ENCODE peak calls at places on chromosome 7, in four cellular contexts. F is fibroblast of mammary gland, A is neural progenitor cell, U is HCT116. N is an unnamed sample.

GRCh38 chr7:151632750-151633515 is 113.2 kb upstream of the RHEB start:
- DNase-seq in A (peak; percentile 74), U (no peak), F (peak; percentile 53), N (no peak)

GRCh38 chr7:130385600-130386066 is 5.3 kb downstream of the CPA1 start:
- DNase-seq in U (no peak), A (no peak), F (no peak), N (no peak)

GRCh38 chr7:143416565-143417149 is 8.0 kb upstream of the EPHA1 start:
- DNase-seq in F (peak; percentile 69), A (peak; percentile 51), U (peak; percentile 48), N (peak; percentile 22)

GRCh38 chr7:151511946-151512345 is 7.7 kb downstream of the RHEB start:
- DNase-seq in A (no peak), U (no peak), F (peak; percentile 45), N (no peak)

GRCh38 chr7:149723795-149724495 is 49.4 kb downstream of the ZNF467 start:
- DNase-seq in F (no peak), U (no peak), A (no peak), N (no peak)

GRCh38 chr7:107463139-107464078 is 6.4 kb upstream of the GPR22 start:
- DNase-seq in U (peak; percentile 21), F (peak; percentile 85), A (peak; percentile 64), N (peak; percentile 41)

GRCh38 chr7:134420509-134421125 is 38.3 kb downstream of the AKR1B1 start:
- DNase-seq in A (peak; percentile 66), F (peak; percentile 80), U (peak; percentile 23), N (peak; percentile 37)

GRCh38 chr7:1015631-1016121 is 28.7 kb upstream of the GPR146 start:
- DNase-seq in A (no peak), U (no peak), F (no peak), N (no peak)

GRCh38 chr7:13946181-13946580 is 43.3 kb downstream of the ETV1 start:
- DNase-seq in A (no peak), F (peak; percentile 77), U (no peak), N (no peak)

GRCh38 chr7:156777364-156778069 is 115.5 kb downstream of the LMBR1 start:
- DNase-seq in F (peak; percentile 49), A (no peak), U (no peak), N (no peak)

GRCh38 chr7:24572421-24573007 is 738 bp upstream of the PALS2 start:
- DNase-seq in A (no peak), U (no peak), F (peak; percentile 46), N (no peak)

GRCh38 chr7:68963547-68963946 is 634.7 kb upstream of the AUTS2 start:
- DNase-seq in F (peak; percentile 70), A (no peak), U (no peak), N (no peak)

GRCh38 chr7:88300401-88300800 is 6.3 kb downstream of the STEAP4 start:
- DNase-seq in A (no peak), F (no peak), U (no peak), N (no peak)

GRCh38 chr7:133109816-133110215 is 27.9 kb upstream of the CHCHD3 start:
- DNase-seq in A (no peak), U (no peak), F (peak; percentile 42), N (no peak)

GRCh38 chr7:16027396-16027795 is 340.9 kb upstream of the MEOX2 start:
- DNase-seq in U (no peak), A (no peak), F (peak; percentile 22), N (no peak)

GRCh38 chr7:151566897-151567320 is 47.2 kb upstream of the RHEB start:
- DNase-seq in U (no peak), A (no peak), F (peak; percentile 61), N (peak; percentile 41)

GRCh38 chr7:1457949-1458675 is 1.2 kb downstream of the MICALL2 start:
- DNase-seq in U (no peak), F (no peak), A (no peak), N (no peak)

GRCh38 chr7:129958643-129959479 is 6.1 kb upstream of the UBE2H start:
- DNase-seq in F (peak; percentile 52), U (peak; percentile 69), A (no peak), N (no peak)

GRCh38 chr7:76356823-76357222 is 2.0 kb downstream of the YWHAG start:
- DNase-seq in F (peak; percentile 61), A (peak; percentile 30), U (no peak), N (peak; percentile 37)

GRCh38 chr7:22443370-22444180 is 56.4 kb downstream of the STEAP1B start:
- DNase-seq in F (peak; percentile 56), A (no peak), U (no peak), N (no peak)

GRCh38 chr7:85595639-85596268 is 408.9 kb upstream of the SEMA3D start:
- DNase-seq in A (no peak), U (no peak), F (peak; percentile 39), N (no peak)

GRCh38 chr7:65475040-65475726 is 101.5 kb downstream of the ZNF92 start:
- DNase-seq in U (no peak), A (no peak), F (no peak), N (no peak)

GRCh38 chr7:45105588-45106188 is 5.8 kb downstream of the TBRG4 start:
- DNase-seq in A (no peak), U (no peak), F (no peak), N (no peak)

GRCh38 chr7:104971290-104972071 is 42.5 kb upstream of the KMT2E start:
- DNase-seq in U (no peak), F (peak; percentile 67), A (no peak), N (no peak)

GRCh38 chr7:24795407-24795767 is 38.1 kb upstream of the GSDME start:
- DNase-seq in U (no peak), F (no peak), A (no peak), N (no peak)

GRCh38 chr7:128783143-128783799 is 7.7 kb upstream of the OPN1SW start:
- DNase-seq in A (peak; percentile 68), F (peak; percentile 91), U (peak; percentile 8), N (no peak)

GRCh38 chr7:28176174-28176573 is 4.4 kb downstream of the JAZF1 start:
- DNase-seq in A (no peak), F (peak; percentile 32), U (no peak), N (no peak)

GRCh38 chr7:140898794-140899548 is 25.8 kb downstream of the BRAF start:
- DNase-seq in F (peak; percentile 34), U (no peak), A (no peak), N (no peak)

GRCh38 chr7:97845622-97846203 is 26.5 kb downstream of the ASNS start:
- DNase-seq in U (peak; percentile 13), A (peak; percentile 31), F (peak; percentile 34), N (no peak)

GRCh38 chr7:11457419-11457818 is 374.6 kb downstream of the THSD7A start:
- DNase-seq in U (no peak), A (no peak), F (no peak), N (no peak)

GRCh38 chr7:121531175-121532070 is 135.3 kb upstream of the FAM3C start:
- DNase-seq in F (no peak), A (no peak), U (no peak), N (no peak)

GRCh38 chr7:118872568-118872967 is 648.1 kb downstream of the ANKRD7 start:
- DNase-seq in U (peak; percentile 24), F (no peak), A (no peak), N (peak; percentile 75)

GRCh38 chr7:82945480-82945879 is 217.2 kb downstream of the PCLO start:
- DNase-seq in U (no peak), F (no peak), A (no peak), N (no peak)

GRCh38 chr7:7207876-7208275 is 25.5 kb downstream of the C1GALT1 start:
- DNase-seq in A (no peak), U (no peak), F (peak; percentile 23), N (no peak)

GRCh38 chr7:54398863-54399262 is 143.3 kb upstream of the VSTM2A start:
- DNase-seq in F (no peak), U (no peak), A (no peak), N (no peak)

GRCh38 chr7:12571691-12572090 is 1.2 kb downstream of the SCIN start:
- DNase-seq in A (no peak), U (no peak), F (no peak), N (no peak)

GRCh38 chr7:137789215-137789899 is 57.4 kb downstream of the DGKI start:
- DNase-seq in A (no peak), F (no peak), U (no peak), N (no peak)

DNA sequence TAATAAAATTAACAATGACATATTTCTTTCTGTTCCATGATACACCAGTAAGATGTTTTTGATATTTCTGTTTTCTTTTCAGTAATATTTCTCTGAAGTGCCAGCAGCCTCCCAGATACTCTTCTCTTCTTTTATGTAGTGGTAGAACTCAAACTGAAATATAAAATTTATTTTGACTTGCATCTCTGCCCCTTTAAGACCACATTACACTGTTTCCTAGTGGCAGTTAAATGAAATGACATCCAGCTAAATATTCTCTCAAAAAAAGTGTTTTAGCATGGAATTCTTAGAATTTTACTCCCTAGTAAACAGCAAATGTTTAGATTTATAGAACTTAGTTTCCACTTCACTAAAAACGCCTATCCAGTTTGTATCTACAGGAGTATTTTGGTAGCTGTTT is 237.2 kb upstream of the MTPN start:
- DNase-seq in U (peak; percentile 0), A (no peak), F (no peak), N (no peak)
- TF ChIP-seq CTCF in U (no peak), A (peak; percentile 26), F (no peak), N (no peak)

GRCh38 chr7:38369816-38370493 is 96.5 kb upstream of the TARP start:
- DNase-seq in F (peak; percentile 86), A (peak; percentile 92), U (peak; percentile 80), N (peak; percentile 53)
- H3K4me3 ChIP-seq in F (no peak overlapping the region), A (no peak overlapping the region), U (no peak overlapping the region), N (no peak overlapping the region)

GRCh38 chr7:131624536-131624935 is 68.1 kb upstream of the PODXL start:
- DNase-seq in A (no peak), F (no peak), U (no peak), N (no peak)

GRCh38 chr7:131628634-131629033 is 72.2 kb upstream of the PODXL start:
- DNase-seq in F (no peak), U (no peak), A (no peak), N (no peak)

GRCh38 chr7:131626643-131627042 is 70.2 kb upstream of the PODXL start:
- DNase-seq in A (no peak), F (no peak), U (no peak), N (no peak)

GRCh38 chr7:131627589-131628212 is 71.3 kb upstream of the PODXL start:
- DNase-seq in F (no peak), U (no peak), A (no peak), N (no peak)

DNA sequence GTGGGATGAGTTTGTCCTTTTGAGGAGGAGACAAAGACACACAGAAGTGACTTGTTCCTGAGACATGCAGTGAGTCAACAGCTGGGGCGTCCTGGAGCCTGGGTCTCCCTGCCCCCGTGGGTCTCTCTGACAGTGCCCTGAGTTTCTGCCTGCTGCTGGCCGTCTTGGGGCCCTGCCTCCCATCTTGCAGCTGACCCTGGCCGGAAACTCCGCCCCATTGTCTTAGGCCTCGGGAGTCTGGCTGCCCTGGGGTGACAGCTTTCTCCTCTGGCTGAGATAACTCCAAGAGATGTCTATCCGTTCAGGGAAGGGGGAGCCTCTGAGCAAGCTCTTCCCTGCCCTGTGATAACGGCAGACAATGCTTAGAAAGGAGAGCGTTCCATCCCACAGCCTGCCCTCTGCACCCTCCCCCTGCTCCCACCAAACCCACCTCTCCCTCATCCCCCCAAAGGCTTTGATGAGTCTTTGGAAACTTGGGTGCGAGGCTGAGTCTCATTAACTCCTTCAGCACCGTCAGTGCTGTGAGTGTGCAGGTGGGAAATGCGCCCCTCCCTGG is 69.5 kb upstream of the PODXL start:
- DNase-seq in A (peak; percentile 78), U (peak; percentile 6), F (peak; percentile 52), N (no peak)
- TF ChIP-seq CTCF in A (peak; percentile 25), U (no peak), F (no peak), N (no peak)

GRCh38 chr7:92632791-92633190 is 42.6 kb upstream of the FAM133B start:
- DNase-seq in A (no peak), F (no peak), U (no peak), N (no peak)
- H3K4me3 ChIP-seq in A (no peak overlapping the region), F (no peak overlapping the region), U (peak overlapping the region; percentile 11), N (no peak overlapping the region)